ENCODE peak calls at places on chromosomes 16 and 17, in seven cellular contexts. One of them, this sample, is unnamed.

GRCh38 chr16:58644765-58645487 is 15.3 kb upstream of the CNOT1 start:
- DNase-seq in effector memory CD4-positive, alpha-beta T cell: no peak
- DNase-seq in MM.1S: no peak
- DNase-seq in CD8-positive, alpha-beta T cell: no peak
- DNase-seq in cardiac fibroblast: no peak
- DNase-seq in pancreas: peak; percentile 11
- DNase-seq in fibroblast of mammary gland: no peak
- DNase-seq in this sample: no peak

GRCh38 chr17:76657505-76658386 is 14.2 kb upstream of the ST6GALNAC1 start:
- DNase-seq in effector memory CD4-positive, alpha-beta T cell: no peak
- DNase-seq in MM.1S: no peak
- DNase-seq in CD8-positive, alpha-beta T cell: no peak
- DNase-seq in cardiac fibroblast: no peak
- DNase-seq in pancreas: no peak
- DNase-seq in fibroblast of mammary gland: no peak
- DNase-seq in this sample: no peak

GRCh38 chr17:20302191-20302917 is 165.0 kb downstream of the LGALS9B start:
- DNase-seq in effector memory CD4-positive, alpha-beta T cell: no peak
- DNase-seq in MM.1S: peak; percentile 76
- DNase-seq in CD8-positive, alpha-beta T cell: no peak
- DNase-seq in cardiac fibroblast: no peak
- DNase-seq in pancreas: no peak
- DNase-seq in fibroblast of mammary gland: no peak
- DNase-seq in this sample: no peak

GRCh38 chr17:46962374-46962790 is 16.7 kb downstream of the RPRML start:
- DNase-seq in effector memory CD4-positive, alpha-beta T cell: no peak
- DNase-seq in MM.1S: no peak
- DNase-seq in CD8-positive, alpha-beta T cell: no peak
- DNase-seq in cardiac fibroblast: peak; percentile 52
- DNase-seq in pancreas: no peak
- DNase-seq in fibroblast of mammary gland: peak; percentile 57
- DNase-seq in this sample: no peak

GRCh38 chr16:84617068-84617630 is 729 bp downstream of the COTL1 start:
- DNase-seq in effector memory CD4-positive, alpha-beta T cell: no peak
- DNase-seq in MM.1S: no peak
- DNase-seq in CD8-positive, alpha-beta T cell: peak; percentile 49
- DNase-seq in cardiac fibroblast: peak; percentile 44
- DNase-seq in pancreas: peak; percentile 79
- DNase-seq in fibroblast of mammary gland: no peak
- DNase-seq in this sample: peak; percentile 74

GRCh38 chr17:49699967-49700575 is 7.7 kb downstream of the SLC35B1 start:
- DNase-seq in effector memory CD4-positive, alpha-beta T cell: no peak
- DNase-seq in MM.1S: no peak
- DNase-seq in CD8-positive, alpha-beta T cell: no peak
- DNase-seq in cardiac fibroblast: no peak
- DNase-seq in pancreas: no peak
- DNase-seq in fibroblast of mammary gland: no peak
- DNase-seq in this sample: no peak

GRCh38 chr17:36937001-36937960 is at the start of gene LHX1:
- DNase-seq in effector memory CD4-positive, alpha-beta T cell: no peak
- DNase-seq in MM.1S: no peak
- DNase-seq in CD8-positive, alpha-beta T cell: peak; percentile 18
- DNase-seq in cardiac fibroblast: peak; percentile 16
- DNase-seq in pancreas: peak; percentile 59
- DNase-seq in fibroblast of mammary gland: no peak
- DNase-seq in this sample: no peak

GRCh38 chr16:27097671-27098275 is 31.0 kb downstream of the C16orf82 start:
- DNase-seq in effector memory CD4-positive, alpha-beta T cell: no peak
- DNase-seq in MM.1S: no peak
- DNase-seq in CD8-positive, alpha-beta T cell: no peak
- DNase-seq in cardiac fibroblast: peak; percentile 28
- DNase-seq in pancreas: no peak
- DNase-seq in fibroblast of mammary gland: peak; percentile 88
- DNase-seq in this sample: no peak

GRCh38 chr16:23365602-23366240 is 63.6 kb downstream of the SCNN1B start:
- DNase-seq in effector memory CD4-positive, alpha-beta T cell: no peak
- DNase-seq in MM.1S: peak; percentile 92
- DNase-seq in CD8-positive, alpha-beta T cell: no peak
- DNase-seq in cardiac fibroblast: no peak
- DNase-seq in pancreas: no peak
- DNase-seq in fibroblast of mammary gland: no peak
- DNase-seq in this sample: peak; percentile 21

GRCh38 chr16:1787056-1787321 is 4.2 kb downstream of the NUBP2 start:
- DNase-seq in effector memory CD4-positive, alpha-beta T cell: no peak
- DNase-seq in MM.1S: no peak
- DNase-seq in CD8-positive, alpha-beta T cell: no peak
- DNase-seq in cardiac fibroblast: no peak
- DNase-seq in pancreas: peak; percentile 70
- DNase-seq in fibroblast of mammary gland: no peak
- DNase-seq in this sample: no peak

GRCh38 chr16:22645868-22646267 is 135.2 kb downstream of the NPIPB5 start:
- DNase-seq in effector memory CD4-positive, alpha-beta T cell: no peak
- DNase-seq in MM.1S: no peak
- DNase-seq in CD8-positive, alpha-beta T cell: no peak
- DNase-seq in cardiac fibroblast: no peak
- DNase-seq in pancreas: no peak
- DNase-seq in fibroblast of mammary gland: no peak
- DNase-seq in this sample: no peak

GRCh38 chr16:80788016-80788415 is 16.4 kb downstream of the CDYL2 start:
- DNase-seq in effector memory CD4-positive, alpha-beta T cell: no peak
- DNase-seq in MM.1S: no peak
- DNase-seq in CD8-positive, alpha-beta T cell: no peak
- DNase-seq in cardiac fibroblast: peak; percentile 51
- DNase-seq in pancreas: no peak
- DNase-seq in fibroblast of mammary gland: peak; percentile 39
- DNase-seq in this sample: no peak

GRCh38 chr17:6035801-6036394 is 34.3 kb upstream of the WSCD1 start:
- DNase-seq in effector memory CD4-positive, alpha-beta T cell: no peak
- DNase-seq in MM.1S: no peak
- DNase-seq in CD8-positive, alpha-beta T cell: no peak
- DNase-seq in cardiac fibroblast: no peak
- DNase-seq in pancreas: no peak
- DNase-seq in fibroblast of mammary gland: no peak
- DNase-seq in this sample: no peak

GRCh38 chr16:72938426-72939164 is 109.3 kb downstream of the ZFHX3 start:
- DNase-seq in effector memory CD4-positive, alpha-beta T cell: no peak
- DNase-seq in MM.1S: no peak
- DNase-seq in CD8-positive, alpha-beta T cell: no peak
- DNase-seq in cardiac fibroblast: peak; percentile 94
- DNase-seq in pancreas: no peak
- DNase-seq in fibroblast of mammary gland: peak; percentile 91
- DNase-seq in this sample: peak; percentile 44

GRCh38 chr17:49995055-49995738 is at the start of gene DLX3:
- DNase-seq in effector memory CD4-positive, alpha-beta T cell: no peak
- DNase-seq in MM.1S: no peak
- DNase-seq in CD8-positive, alpha-beta T cell: no peak
- DNase-seq in cardiac fibroblast: peak; percentile 73
- DNase-seq in pancreas: peak; percentile 87
- DNase-seq in fibroblast of mammary gland: peak; percentile 72
- DNase-seq in this sample: peak; percentile 65

GRCh38 chr17:56974055-56974454 is 3.9 kb upstream of the SCPEP1 start:
- DNase-seq in effector memory CD4-positive, alpha-beta T cell: no peak
- DNase-seq in MM.1S: no peak
- DNase-seq in CD8-positive, alpha-beta T cell: no peak
- DNase-seq in cardiac fibroblast: no peak
- DNase-seq in pancreas: no peak
- DNase-seq in fibroblast of mammary gland: no peak
- DNase-seq in this sample: no peak

GRCh38 chr17:74453665-74454196 is 12.7 kb upstream of the CD300A start:
- DNase-seq in effector memory CD4-positive, alpha-beta T cell: peak; percentile 55
- DNase-seq in MM.1S: peak; percentile 83
- DNase-seq in CD8-positive, alpha-beta T cell: no peak
- DNase-seq in cardiac fibroblast: no peak
- DNase-seq in pancreas: peak; percentile 97
- DNase-seq in fibroblast of mammary gland: no peak
- DNase-seq in this sample: peak; percentile 94

GRCh38 chr16:67447508-67448076 is 16.7 kb downstream of the HSD11B2 start:
- DNase-seq in effector memory CD4-positive, alpha-beta T cell: no peak
- DNase-seq in MM.1S: peak; percentile 75
- DNase-seq in CD8-positive, alpha-beta T cell: peak; percentile 46
- DNase-seq in cardiac fibroblast: peak; percentile 33
- DNase-seq in pancreas: peak; percentile 84
- DNase-seq in fibroblast of mammary gland: peak; percentile 53
- DNase-seq in this sample: peak; percentile 82

DNA sequence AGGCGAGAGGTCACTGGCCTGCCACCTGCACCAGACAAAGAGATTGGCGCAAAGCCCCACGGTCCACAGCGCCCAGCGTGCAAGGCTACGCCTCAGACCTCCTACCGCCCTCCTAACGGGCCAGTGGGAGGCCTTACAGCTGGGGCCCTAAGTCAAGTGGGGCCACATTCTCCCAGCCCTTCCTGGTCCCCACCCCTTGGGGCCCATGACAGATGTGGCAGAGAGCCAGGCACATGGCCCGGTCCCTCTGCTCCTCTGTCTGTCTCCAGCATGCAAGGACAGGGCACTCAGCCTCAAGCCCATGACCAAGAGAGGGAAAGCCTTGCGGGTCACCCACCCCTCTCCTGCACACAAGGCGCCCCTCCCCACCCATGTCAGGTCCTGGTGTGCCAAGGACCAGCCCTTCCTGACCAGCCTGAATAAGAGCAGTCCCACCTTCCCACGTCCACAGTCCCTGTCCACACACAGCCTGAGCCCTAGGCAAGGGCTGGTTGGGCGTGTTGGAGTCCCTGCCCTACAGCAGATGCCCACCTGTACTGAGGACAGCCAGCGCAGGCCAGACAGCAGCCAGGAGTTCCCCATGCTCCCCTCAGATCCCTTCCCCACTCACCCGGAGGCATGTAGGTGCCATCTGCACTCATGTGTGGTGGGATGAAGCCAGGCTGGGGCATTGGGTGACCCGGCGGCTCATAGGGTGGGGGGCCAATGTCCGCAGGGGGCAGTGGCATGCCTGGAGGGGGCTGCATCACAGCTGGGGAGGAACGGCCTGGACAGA is 25.3 kb downstream of the CDIP1 start:
- DNase-seq in effector memory CD4-positive, alpha-beta T cell: no peak
- DNase-seq in MM.1S: no peak
- DNase-seq in CD8-positive, alpha-beta T cell: no peak
- DNase-seq in cardiac fibroblast: no peak
- DNase-seq in pancreas: peak; percentile 72
- DNase-seq in fibroblast of mammary gland: no peak
- DNase-seq in this sample: peak; percentile 47
- H3K4me3 ChIP-seq in effector memory CD4-positive, alpha-beta T cell: no peak overlapping the region
- H3K4me3 ChIP-seq in MM.1S: no peak overlapping the region
- H3K4me3 ChIP-seq in CD8-positive, alpha-beta T cell: no peak overlapping the region
- H3K4me3 ChIP-seq in cardiac fibroblast: no peak overlapping the region
- H3K4me3 ChIP-seq in pancreas: no peak overlapping the region
- H3K4me3 ChIP-seq in fibroblast of mammary gland: no peak overlapping the region
- H3K4me3 ChIP-seq in this sample: no peak overlapping the region

DNA sequence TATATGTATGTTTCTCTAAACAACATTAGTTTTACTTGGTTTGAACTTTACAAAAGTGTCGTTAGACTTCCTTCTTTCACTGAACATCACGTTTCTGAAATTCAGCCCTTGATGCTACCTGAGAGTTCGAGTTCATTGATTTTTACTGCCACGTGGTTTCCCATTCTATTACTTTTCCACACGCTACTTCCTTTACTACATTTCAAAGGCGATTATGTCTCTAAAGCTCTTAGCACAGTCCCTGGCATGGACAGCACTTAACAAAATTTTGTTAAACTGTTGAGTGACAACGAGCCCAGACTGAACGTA is 15.9 kb upstream of the ARHGAP17 start:
- DNase-seq in effector memory CD4-positive, alpha-beta T cell: no peak
- DNase-seq in MM.1S: no peak
- DNase-seq in CD8-positive, alpha-beta T cell: no peak
- DNase-seq in cardiac fibroblast: no peak
- DNase-seq in pancreas: no peak
- DNase-seq in fibroblast of mammary gland: no peak
- DNase-seq in this sample: no peak
- H3K4me3 ChIP-seq in effector memory CD4-positive, alpha-beta T cell: peak overlapping the region; percentile 51
- H3K4me3 ChIP-seq in MM.1S: peak overlapping the region; percentile 56
- H3K4me3 ChIP-seq in CD8-positive, alpha-beta T cell: peak overlapping the region; percentile 54
- H3K4me3 ChIP-seq in cardiac fibroblast: no peak overlapping the region
- H3K4me3 ChIP-seq in pancreas: peak overlapping the region; percentile 6
- H3K4me3 ChIP-seq in fibroblast of mammary gland: peak overlapping the region; percentile 91
- H3K4me3 ChIP-seq in this sample: peak overlapping the region; percentile 47

DNA sequence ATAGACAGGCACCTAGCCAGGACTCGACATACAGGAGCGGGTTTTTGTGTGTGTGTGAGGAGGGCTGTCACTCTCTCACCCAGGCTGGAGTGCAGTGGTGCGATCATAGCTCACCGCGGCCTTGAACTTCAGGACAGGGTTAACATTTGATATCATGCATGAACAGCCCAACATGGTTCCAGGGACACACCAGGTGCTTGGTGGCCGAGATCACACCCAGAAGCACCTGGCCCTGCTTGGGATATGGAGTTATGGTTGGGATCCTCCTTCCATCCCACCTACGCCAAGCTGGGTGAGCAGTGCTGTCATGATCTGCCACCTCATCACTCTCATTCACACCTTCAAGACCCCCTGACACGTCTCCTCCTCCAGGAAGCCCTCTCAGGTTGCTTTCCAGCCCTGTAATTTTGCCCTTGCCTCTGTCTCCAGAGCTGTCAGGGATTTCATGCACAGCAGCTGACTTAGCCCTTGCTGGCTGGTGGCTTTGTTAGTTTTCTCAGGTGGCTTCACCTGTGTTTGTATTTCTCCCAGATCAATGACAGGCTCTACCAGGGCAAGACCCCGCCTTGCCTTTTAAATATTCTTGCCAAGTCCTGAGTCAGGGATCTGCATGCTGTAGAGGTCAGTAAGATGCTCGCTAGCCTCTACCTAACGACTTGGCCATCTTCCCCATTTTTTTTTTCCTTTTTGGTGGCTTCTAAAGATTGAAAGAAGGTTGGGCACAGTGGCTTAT is 66.3 kb downstream of the OR1D5 start:
- DNase-seq in effector memory CD4-positive, alpha-beta T cell: no peak
- DNase-seq in MM.1S: no peak
- DNase-seq in CD8-positive, alpha-beta T cell: no peak
- DNase-seq in cardiac fibroblast: no peak
- DNase-seq in pancreas: no peak
- DNase-seq in fibroblast of mammary gland: no peak
- DNase-seq in this sample: no peak
- H3K4me3 ChIP-seq in effector memory CD4-positive, alpha-beta T cell: no peak overlapping the region
- H3K4me3 ChIP-seq in MM.1S: no peak overlapping the region
- H3K4me3 ChIP-seq in CD8-positive, alpha-beta T cell: no peak overlapping the region
- H3K4me3 ChIP-seq in cardiac fibroblast: no peak overlapping the region
- H3K4me3 ChIP-seq in pancreas: no peak overlapping the region
- H3K4me3 ChIP-seq in fibroblast of mammary gland: no peak overlapping the region
- H3K4me3 ChIP-seq in this sample: no peak overlapping the region

GRCh38 chr17:29592850-29593545 is at the start of gene ANKRD13B:
- DNase-seq in effector memory CD4-positive, alpha-beta T cell: no peak
- DNase-seq in MM.1S: no peak
- DNase-seq in CD8-positive, alpha-beta T cell: peak; percentile 34
- DNase-seq in cardiac fibroblast: no peak
- DNase-seq in pancreas: peak; percentile 84
- DNase-seq in fibroblast of mammary gland: no peak
- DNase-seq in this sample: peak; percentile 74

GRCh38 chr17:29595943-29596774 is 3.2 kb downstream of the ANKRD13B start:
- DNase-seq in effector memory CD4-positive, alpha-beta T cell: no peak
- DNase-seq in MM.1S: no peak
- DNase-seq in CD8-positive, alpha-beta T cell: no peak
- DNase-seq in cardiac fibroblast: no peak
- DNase-seq in pancreas: peak; percentile 47
- DNase-seq in fibroblast of mammary gland: no peak
- DNase-seq in this sample: peak; percentile 21

GRCh38 chr17:29593546-29594440 is 861 bp downstream of the ANKRD13B start:
- DNase-seq in effector memory CD4-positive, alpha-beta T cell: no peak
- DNase-seq in MM.1S: peak; percentile 40
- DNase-seq in CD8-positive, alpha-beta T cell: no peak
- DNase-seq in cardiac fibroblast: no peak
- DNase-seq in pancreas: peak; percentile 75
- DNase-seq in fibroblast of mammary gland: no peak
- DNase-seq in this sample: no peak

GRCh38 chr17:29595107-29595942 is 2.4 kb downstream of the ANKRD13B start:
- DNase-seq in effector memory CD4-positive, alpha-beta T cell: no peak
- DNase-seq in MM.1S: no peak
- DNase-seq in CD8-positive, alpha-beta T cell: no peak
- DNase-seq in cardiac fibroblast: no peak
- DNase-seq in pancreas: peak; percentile 28
- DNase-seq in fibroblast of mammary gland: no peak
- DNase-seq in this sample: no peak

GRCh38 chr17:29594441-29595090 is 1.6 kb downstream of the ANKRD13B start:
- DNase-seq in effector memory CD4-positive, alpha-beta T cell: no peak
- DNase-seq in MM.1S: no peak
- DNase-seq in CD8-positive, alpha-beta T cell: no peak
- DNase-seq in cardiac fibroblast: no peak
- DNase-seq in pancreas: peak; percentile 74
- DNase-seq in fibroblast of mammary gland: no peak
- DNase-seq in this sample: peak; percentile 42
- H3K4me3 ChIP-seq in effector memory CD4-positive, alpha-beta T cell: no peak overlapping the region
- H3K4me3 ChIP-seq in MM.1S: peak overlapping the region; percentile 73
- H3K4me3 ChIP-seq in CD8-positive, alpha-beta T cell: no peak overlapping the region
- H3K4me3 ChIP-seq in cardiac fibroblast: no peak overlapping the region
- H3K4me3 ChIP-seq in pancreas: no peak overlapping the region
- H3K4me3 ChIP-seq in fibroblast of mammary gland: peak overlapping the region; percentile 57
- H3K4me3 ChIP-seq in this sample: no peak overlapping the region